ENCODE peak calls at places on chromosome 11, in four cellular contexts. P is sigmoid colon, O is A549, Y is transverse colon. J is an unnamed sample. For H3K4me1, the result is how much of the 10 kb centered on the place peaks cover.

GRCh38 chr11:8006349-8006977 is 19.3 kb downstream of the EIF3F start:
- DNase-seq in P (peak), O (peak), Y (peak), J (peak)

GRCh38 chr11:8309862-8310261 is 46.2 kb upstream of the LMO1 start:
- DNase-seq in P (peak), O (peak), Y (no peak), J (no peak)

GRCh38 chr11:132456735-132457328 is 1075.5 kb downstream of the OPCML start:
- DNase-seq in P (no peak), O (no peak), Y (no peak), J (no peak)

GRCh38 chr11:94793002-94793401 is 24.8 kb downstream of the AMOTL1 start:
- DNase-seq in P (no peak), O (no peak), Y (no peak), J (no peak)

GRCh38 chr11:84855846-84856245 is 771.3 kb downstream of the DLG2 start:
- DNase-seq in P (no peak), O (no peak), Y (no peak), J (no peak)

GRCh38 chr11:132988381-132988780 is 543.9 kb downstream of the OPCML start:
- DNase-seq in P (no peak), O (no peak), Y (no peak), J (no peak)

GRCh38 chr11:67437082-67437821 is at the start of gene PTPRCAP:
- DNase-seq in P (no peak), O (no peak), Y (peak), J (peak)

GRCh38 chr11:117908959-117909610 is 20.1 kb downstream of the TMPRSS13 start:
- DNase-seq in P (no peak), O (no peak), Y (no peak), J (no peak)

GRCh38 chr11:90476442-90477007 is 253.7 kb upstream of the CHORDC1 start:
- DNase-seq in P (no peak), O (peak), Y (no peak), J (no peak)

GRCh38 chr11:77093056-77093891 is 9.4 kb upstream of the OMP start:
- DNase-seq in P (peak), O (no peak), Y (no peak), J (peak)

GRCh38 chr11:70651036-70651435 is 252.7 kb downstream of the CTTN start:
- DNase-seq in P (no peak), O (no peak), Y (no peak), J (no peak)

GRCh38 chr11:91489989-91490388 is 734.6 kb upstream of the FAT3 start:
- DNase-seq in P (no peak), O (no peak), Y (no peak), J (no peak)

GRCh38 chr11:67310246-67311050 is 7.1 kb downstream of the SSH3 start:
- DNase-seq in P (no peak), O (no peak), Y (no peak), J (peak)

GRCh38 chr11:27234043-27234668 is 128.9 kb downstream of the CCDC34 start:
- DNase-seq in P (peak), O (peak), Y (peak), J (no peak)

GRCh38 chr11:84097186-84097585 is 811.0 kb upstream of the CCDC90B start:
- DNase-seq in P (no peak), O (no peak), Y (no peak), J (no peak)

GRCh38 chr11:61797263-61797944 is 4.7 kb downstream of the FEN1 start:
- DNase-seq in P (peak), O (peak), Y (peak), J (peak)

GRCh38 chr11:116736763-116737162 is 36.0 kb downstream of the BUD13 start:
- DNase-seq in P (no peak), O (peak), Y (no peak), J (no peak)

GRCh38 chr11:112864715-112865114 is 96.5 kb upstream of the NCAM1 start:
- DNase-seq in P (no peak), O (no peak), Y (no peak), J (no peak)

GRCh38 chr11:60700689-60701508 is 1.5 kb downstream of the MS4A8 start:
- DNase-seq in P (no peak), O (peak), Y (peak), J (no peak)

GRCh38 chr11:84106560-84106959 is 820.4 kb upstream of the CCDC90B start:
- DNase-seq in P (no peak), O (no peak), Y (no peak), J (no peak)

GRCh38 chr11:57568330-57568766 is 876 bp upstream of the UBE2L6 start:
- DNase-seq in P (peak), O (no peak), Y (no peak), J (no peak)

GRCh38 chr11:19234428-19234827 is 6.3 kb downstream of the E2F8 start:
- DNase-seq in P (no peak), O (no peak), Y (no peak), J (no peak)

GRCh38 chr11:59266491-59266890 is 53.8 kb upstream of the MPEG1 start:
- DNase-seq in P (no peak), O (no peak), Y (no peak), J (no peak)

DNA sequence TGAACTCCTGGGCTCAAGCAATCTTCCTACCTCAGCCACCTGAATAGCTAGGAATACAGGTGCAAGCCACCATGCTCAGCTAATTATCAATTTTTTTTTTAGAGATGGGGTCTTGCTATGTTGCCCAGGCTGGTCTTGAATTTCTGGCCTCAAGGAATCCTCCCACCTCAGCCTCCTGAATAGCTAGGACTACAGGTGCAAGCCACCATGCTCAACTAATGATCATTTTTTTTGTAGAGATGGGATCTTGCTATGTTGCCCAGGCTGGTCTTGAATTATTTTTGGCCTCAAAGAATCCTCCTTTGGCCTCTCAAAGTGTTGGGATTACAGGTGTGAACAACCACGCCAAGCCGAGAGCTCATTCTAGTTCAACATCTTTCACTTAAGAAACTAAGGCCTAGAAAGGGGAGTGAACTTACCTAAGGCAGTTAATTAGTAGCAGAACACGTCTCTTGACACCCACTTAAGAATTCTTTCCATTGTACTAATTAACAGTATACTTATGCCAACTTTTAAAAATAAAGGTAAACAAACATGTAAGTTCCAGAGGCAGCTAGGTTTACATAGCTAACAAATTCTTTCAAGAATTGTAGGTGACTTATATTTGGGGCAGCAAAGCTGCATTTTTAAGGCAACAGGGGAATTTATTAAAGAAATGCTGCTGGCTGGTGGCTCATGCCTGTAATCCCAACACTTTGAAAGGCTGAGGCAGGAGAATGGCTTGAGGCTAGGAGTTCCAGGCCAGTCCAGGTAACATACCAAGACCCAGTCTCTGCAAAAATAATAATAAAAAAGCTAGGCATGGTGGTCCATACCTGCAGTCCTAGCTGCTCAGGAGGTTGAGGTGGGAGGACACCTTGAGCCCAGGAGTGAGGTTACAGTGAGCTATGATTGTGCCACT is 9.6 kb downstream of the ZBED5 start:
- DNase-seq in P (no peak), O (no peak), Y (no peak), J (no peak)
- H3K4me1 ChIP-seq in P (under half), O (under half), Y (under half), J (under half)

GRCh38 chr11:111361874-111362273 is 17.2 kb downstream of the POU2AF1 start:
- DNase-seq in P (no peak), O (no peak), Y (peak), J (no peak)

GRCh38 chr11:111362887-111363411 is 16.1 kb downstream of the POU2AF1 start:
- DNase-seq in P (no peak), O (no peak), Y (peak), J (peak)

GRCh38 chr11:111359223-111360149 is 19.6 kb downstream of the POU2AF1 start:
- DNase-seq in P (no peak), O (no peak), Y (no peak), J (no peak)

GRCh38 chr11:111360150-111361043 is 18.7 kb downstream of the POU2AF1 start:
- DNase-seq in P (no peak), O (no peak), Y (peak), J (no peak)

GRCh38 chr11:111361082-111361801 is 17.8 kb downstream of the POU2AF1 start:
- DNase-seq in P (no peak), O (no peak), Y (no peak), J (no peak)
- TF ChIP-seq EP300 in P (no peak), O (no peak), Y (no peak), J (no peak)

GRCh38 chr11:64540426-64540825 is 50.6 kb upstream of the SLC22A12 start:
- DNase-seq in P (no peak), O (no peak), Y (no peak), J (peak)
- H3K4me1 ChIP-seq in P (under half), O (under half), Y (under half), J (under half)

GRCh38 chr11:92909214-92909613 is 60.2 kb upstream of the MTNR1B start:
- DNase-seq in P (no peak), O (no peak), Y (no peak), J (no peak)

GRCh38 chr11:92915551-92915950 is 53.9 kb upstream of the MTNR1B start:
- DNase-seq in P (no peak), O (no peak), Y (no peak), J (peak)

GRCh38 chr11:92916299-92916698 is 53.2 kb upstream of the MTNR1B start:
- DNase-seq in P (no peak), O (no peak), Y (no peak), J (no peak)

GRCh38 chr11:92911478-92911877 is 58.0 kb upstream of the MTNR1B start:
- DNase-seq in P (no peak), O (no peak), Y (no peak), J (no peak)
- TF ChIP-seq EP300 in P (no peak), O (no peak), Y (no peak), J (no peak)

GRCh38 chr11:82976786-82977185 is 75.2 kb downstream of the DDIAS start:
- DNase-seq in P (no peak), O (no peak), Y (no peak), J (no peak)

GRCh38 chr11:82972103-82972502 is 70.6 kb downstream of the DDIAS start:
- DNase-seq in P (no peak), O (no peak), Y (no peak), J (no peak)

GRCh38 chr11:82974135-82974534 is 72.6 kb downstream of the DDIAS start:
- DNase-seq in P (no peak), O (no peak), Y (no peak), J (no peak)

GRCh38 chr11:82978422-82979099 is 77.0 kb downstream of the DDIAS start:
- DNase-seq in P (no peak), O (peak), Y (no peak), J (no peak)

GRCh38 chr11:82975882-82976281 is 74.3 kb downstream of the DDIAS start:
- DNase-seq in P (no peak), O (no peak), Y (no peak), J (no peak)
- H3K4me1 ChIP-seq in P (under half), O (under half), Y (under half), J (under half)

DNA sequence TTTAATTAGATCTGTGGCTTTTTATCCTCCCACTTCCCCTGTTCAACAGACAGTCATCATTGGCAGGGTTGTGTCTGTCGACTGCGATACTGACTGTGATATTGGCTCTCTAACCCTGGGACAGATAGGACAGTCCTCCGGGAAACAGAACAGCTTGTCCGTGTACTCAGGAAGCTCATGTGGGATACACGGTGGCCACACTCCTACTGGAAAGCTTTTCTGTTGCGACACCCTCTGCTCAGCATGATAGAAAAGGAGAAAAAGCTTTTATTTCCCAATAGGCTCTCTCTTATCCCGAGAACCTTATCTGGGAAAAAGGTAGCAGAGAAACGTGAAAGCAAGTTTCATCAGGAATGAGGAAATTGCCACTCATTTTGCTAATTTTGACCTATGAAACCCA is 60.4 kb upstream of the HSPA8 start:
- DNase-seq in P (peak), O (peak), Y (peak), J (no peak)
- TF ChIP-seq EP300 in P (no peak), O (no peak), Y (no peak), J (no peak)

GRCh38 chr11:10627816-10628215 is 59.4 kb upstream of the LYVE1 start:
- DNase-seq in P (no peak), O (no peak), Y (no peak), J (no peak)
- H3K4me1 ChIP-seq in P (under half), O (under half), Y (under half), J (under half)

DNA sequence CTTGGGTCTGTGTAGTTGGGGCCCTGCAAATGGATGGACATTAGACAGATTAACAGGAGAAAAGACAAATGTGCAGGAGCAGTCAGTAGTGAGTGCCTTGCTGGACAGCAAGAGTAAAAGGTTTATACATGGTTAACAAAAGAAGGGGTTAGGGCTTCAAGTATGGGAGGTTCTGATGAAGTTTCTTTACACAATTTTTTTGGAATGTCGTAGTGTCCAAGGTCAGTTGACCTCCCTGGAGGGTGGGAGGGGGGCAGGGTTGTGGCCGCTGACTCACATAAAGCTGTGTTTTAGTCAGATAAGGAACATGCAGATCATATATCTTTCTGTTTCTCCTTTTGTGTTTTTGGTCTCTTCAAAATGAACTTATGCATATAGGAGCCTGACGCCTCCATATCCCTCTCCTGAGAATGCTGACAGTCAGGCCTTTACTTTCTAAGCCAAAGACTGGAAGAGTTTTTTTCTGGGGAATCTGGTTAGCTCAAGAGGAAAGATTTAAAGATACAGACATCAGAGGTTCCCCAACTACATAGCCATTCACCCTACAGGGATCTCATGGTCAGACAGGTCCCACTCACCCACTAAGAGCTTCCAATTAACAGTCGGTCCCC is 134.3 kb downstream of the NECTIN1 start:
- DNase-seq in P (no peak), O (no peak), Y (no peak), J (no peak)
- TF ChIP-seq EP300 in P (no peak), O (no peak), Y (no peak), J (no peak)

GRCh38 chr11:35721576-35722341 is 59.2 kb downstream of the TRIM44 start:
- DNase-seq in P (no peak), O (no peak), Y (no peak), J (no peak)
- H3K4me1 ChIP-seq in P (under half), O (under half), Y (under half), J (under half)

GRCh38 chr11:79439893-79440450 is 858 bp downstream of the TENM4 start:
- DNase-seq in P (peak), O (no peak), Y (no peak), J (no peak)

GRCh38 chr11:79441159-79441875 is 487 bp upstream of the TENM4 start:
- DNase-seq in P (no peak), O (no peak), Y (no peak), J (no peak)

GRCh38 chr11:79438631-79439429 is 2.0 kb downstream of the TENM4 start:
- DNase-seq in P (peak), O (no peak), Y (peak), J (peak)

GRCh38 chr11:79439430-79439892 is 1.4 kb downstream of the TENM4 start:
- DNase-seq in P (no peak), O (no peak), Y (no peak), J (no peak)

DNA sequence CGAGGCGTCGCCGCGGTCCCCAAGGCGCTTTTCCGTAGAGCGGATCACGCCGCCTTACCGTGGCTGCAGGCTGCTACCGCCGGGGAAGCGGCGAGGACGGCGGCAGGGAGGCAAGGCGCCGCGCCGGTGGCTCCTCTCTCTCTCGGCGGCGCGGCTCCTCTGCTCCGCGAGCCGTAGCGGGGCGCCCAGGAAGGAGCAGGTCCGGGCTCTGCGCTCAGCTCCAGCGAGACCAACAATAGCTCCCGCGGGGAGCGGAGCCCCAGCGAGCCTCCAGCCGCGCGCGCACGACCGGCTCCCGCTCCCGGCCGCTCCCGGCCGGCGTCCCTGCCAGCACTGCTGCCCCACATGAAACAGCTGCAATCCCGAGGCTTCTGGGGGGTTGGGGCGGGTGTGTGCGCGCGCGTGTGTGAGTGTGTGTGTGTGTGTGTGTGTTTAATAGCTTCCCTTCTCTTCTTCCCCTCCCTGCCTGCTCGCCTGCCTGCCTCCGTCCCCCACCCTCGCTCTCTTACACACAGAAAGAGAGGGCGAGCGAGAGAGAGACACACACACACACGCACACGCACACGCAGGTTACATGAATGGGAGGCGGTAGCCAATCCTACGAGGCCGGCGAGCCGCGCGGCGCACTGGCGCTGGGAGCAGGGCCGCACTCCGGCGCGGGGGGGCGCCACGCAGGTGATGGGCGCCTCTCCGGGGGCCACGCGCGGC is at the start of gene TENM4:
- DNase-seq in P (peak), O (peak), Y (peak), J (peak)
- TF ChIP-seq EP300 in P (no peak), O (no peak), Y (no peak), J (no peak)

J was measured in upper lobe of left lung.